ENCODE peak calls at places on chromosome 15, in six cellular contexts. C is body of pancreas, G is esophagus muscularis mucosa, P is astrocyte, T is progenitor cell of endocrine pancreas, X is MCF 10A. Y is an unnamed sample.

GRCh38 chr15:41506796-41507341 is 6.8 kb downstream of the LTK start:
- DNase-seq in X (peak), C (no peak), P (no peak), G (no peak), T (no peak), Y (no peak)

GRCh38 chr15:34993413-34993812 is 5.3 kb upstream of the ZNF770 start:
- DNase-seq in C (no peak), T (no peak), X (no peak), G (no peak), P (no peak), Y (no peak)

GRCh38 chr15:70669966-70670658 is 93.2 kb downstream of the UACA start:
- DNase-seq in X (no peak), T (no peak), C (peak), P (no peak), G (no peak), Y (no peak)

GRCh38 chr15:92624401-92624991 is 31.1 kb downstream of the FAM174B start:
- DNase-seq in G (no peak), T (no peak), X (no peak), P (peak), C (peak), Y (no peak)

GRCh38 chr15:91152896-91153581 is 53.0 kb downstream of the SV2B start:
- DNase-seq in P (no peak), X (no peak), T (no peak), G (peak), C (no peak), Y (no peak)

GRCh38 chr15:101181349-101181748 is 70.5 kb downstream of the CHSY1 start:
- DNase-seq in P (no peak), T (no peak), C (no peak), X (no peak), G (no peak), Y (no peak)

GRCh38 chr15:90744759-90745402 is 27.7 kb downstream of the BLM start:
- DNase-seq in X (no peak), G (no peak), C (no peak), P (no peak), T (no peak), Y (no peak)

GRCh38 chr15:64503197-64503596 is 42.8 kb downstream of the ZNF609 start:
- DNase-seq in X (no peak), T (no peak), P (peak), G (no peak), C (no peak), Y (no peak)

GRCh38 chr15:25737218-25737643 is 125.9 kb downstream of the ATP10A start:
- DNase-seq in T (no peak), X (no peak), P (peak), C (no peak), G (peak), Y (no peak)

GRCh38 chr15:63083541-63083940 is 38.1 kb upstream of the LACTB start:
- DNase-seq in C (no peak), T (no peak), P (no peak), G (no peak), X (no peak), Y (no peak)

GRCh38 chr15:65595960-65596359 is 15.0 kb downstream of the INTS14 start:
- DNase-seq in X (no peak), G (no peak), P (no peak), T (no peak), C (no peak), Y (no peak)

GRCh38 chr15:27872355-27872754 is 226.8 kb downstream of the OCA2 start:
- DNase-seq in X (no peak), P (no peak), C (no peak), G (peak), T (no peak), Y (no peak)

GRCh38 chr15:27696530-27696929 is 402.6 kb downstream of the OCA2 start:
- DNase-seq in G (no peak), T (no peak), C (no peak), P (no peak), X (no peak), Y (no peak)

GRCh38 chr15:47116698-47117097 is 600.6 kb upstream of the SEMA6D start:
- DNase-seq in G (no peak), T (no peak), C (no peak), P (no peak), X (no peak), Y (no peak)

GRCh38 chr15:39976291-39977274 is 42.7 kb downstream of the EIF2AK4 start:
- DNase-seq in X (no peak), T (peak), P (peak), C (peak), G (no peak), Y (peak)

GRCh38 chr15:69380100-69380725 is 33.9 kb upstream of the KIF23 start:
- DNase-seq in P (no peak), T (no peak), X (peak), G (no peak), C (no peak), Y (no peak)

GRCh38 chr15:81893182-81893833 is 152.5 kb downstream of the MEX3B start:
- DNase-seq in P (no peak), C (no peak), X (no peak), T (no peak), G (no peak), Y (no peak)

GRCh38 chr15:78996876-78997275 is 52.0 kb upstream of the CTSH start:
- DNase-seq in T (no peak), P (no peak), G (no peak), X (no peak), C (no peak), Y (no peak)

GRCh38 chr15:48806151-48806550 is 4.7 kb downstream of the CEP152 start:
- DNase-seq in G (no peak), X (no peak), P (no peak), C (no peak), T (no peak), Y (no peak)

GRCh38 chr15:52481915-52482314 is 46.8 kb downstream of the MYO5A start:
- DNase-seq in C (no peak), P (peak), T (no peak), X (no peak), G (no peak), Y (no peak)

GRCh38 chr15:41417418-41417811 is 520 bp downstream of the RTF1 start:
- DNase-seq in C (no peak), P (no peak), G (no peak), X (peak), T (peak), Y (no peak)

GRCh38 chr15:63181658-63182057 is 7.7 kb upstream of the RAB8B start:
- DNase-seq in C (no peak), G (no peak), X (no peak), P (no peak), T (no peak), Y (no peak)

GRCh38 chr15:42723068-42723467 is 13.9 kb downstream of the CDAN1 start:
- DNase-seq in T (no peak), G (no peak), P (no peak), C (no peak), X (peak), Y (no peak)

GRCh38 chr15:99744142-99744541 is 10.9 kb upstream of the LYSMD4 start:
- DNase-seq in G (no peak), T (no peak), P (no peak), C (no peak), X (no peak), Y (no peak)
- TF ChIP-seq CTCF in G (no peak), T (no peak), P (no peak), C (no peak), X (no peak), Y (no peak)

DNA sequence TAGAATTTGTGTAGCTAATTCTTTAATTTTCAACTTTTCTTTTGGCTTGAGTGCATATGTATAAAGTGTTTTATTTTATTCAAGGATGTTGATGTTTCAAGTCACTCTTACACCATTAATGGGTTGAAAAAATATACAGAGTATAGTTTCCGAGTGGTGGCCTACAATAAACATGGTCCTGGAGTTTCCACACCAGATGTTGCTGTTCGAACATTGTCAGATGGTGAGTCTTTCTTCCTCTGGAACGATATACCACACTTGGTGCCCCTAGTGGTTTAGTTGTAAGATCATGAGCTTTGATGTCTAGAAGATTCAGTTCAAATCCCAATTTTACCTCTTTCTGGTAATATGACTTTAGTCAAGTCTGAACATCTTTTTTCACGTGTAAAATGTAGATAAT is 119.3 kb downstream of the HCN4 start:
- DNase-seq in X (no peak), C (no peak), T (no peak), P (no peak), G (no peak), Y (no peak)
- TF ChIP-seq CTCF in X (no peak), C (no peak), T (peak), P (no peak), G (no peak), Y (no peak)

DNA sequence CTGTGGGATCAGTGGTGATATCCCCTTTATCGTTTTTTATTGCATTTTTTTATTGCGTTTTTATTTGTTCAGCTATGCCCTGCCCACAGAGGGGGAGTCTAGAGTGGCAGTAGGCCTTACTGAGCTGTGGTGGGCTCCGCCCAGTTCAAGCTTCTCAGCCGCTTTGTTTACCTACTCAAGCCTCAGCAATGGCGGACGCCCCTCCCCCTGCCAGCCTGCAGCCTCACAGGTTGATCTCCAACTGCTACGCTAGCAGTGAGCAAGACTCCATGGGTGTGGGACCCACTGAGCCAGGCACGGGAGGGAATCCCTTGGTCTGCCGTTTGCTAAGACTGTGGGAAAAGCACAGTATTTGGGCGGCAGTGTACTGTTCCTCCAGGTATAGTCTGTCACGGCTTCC is 500.6 kb upstream of the MCTP2 start:
- DNase-seq in T (no peak), G (no peak), P (no peak), X (no peak), C (no peak), Y (no peak)
- TF ChIP-seq CTCF in T (no peak), G (no peak), P (no peak), X (no peak), C (no peak), Y (no peak)

DNA sequence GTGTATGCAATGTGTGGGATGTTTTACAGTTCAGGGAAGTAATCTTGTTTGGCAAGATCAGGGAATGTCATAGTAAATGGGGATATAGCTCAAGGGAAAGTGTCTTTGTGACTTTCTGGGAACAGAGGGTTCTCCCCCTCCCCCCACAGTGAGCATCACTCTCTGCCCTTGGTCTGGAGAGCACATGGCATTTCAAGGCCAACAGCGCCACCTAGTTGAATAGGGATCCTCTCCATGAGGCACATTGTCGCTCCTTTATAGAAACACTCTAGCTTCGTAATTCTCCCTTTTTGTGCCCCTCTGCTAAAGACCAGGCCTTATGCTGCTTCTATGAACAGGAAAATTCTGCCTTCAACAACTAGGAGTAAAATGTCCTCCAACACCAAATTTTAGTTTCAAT is 37.1 kb upstream of the ARNT2 start:
- DNase-seq in T (no peak), X (peak), C (no peak), G (no peak), P (no peak), Y (no peak)
- TF ChIP-seq CTCF in T (no peak), X (peak), C (no peak), G (no peak), P (no peak), Y (no peak)

GRCh38 chr15:50148362-50148963 is 29.4 kb upstream of the ATP8B4 start:
- DNase-seq in P (peak), X (peak), G (no peak), C (no peak), T (no peak), Y (no peak)
- TF ChIP-seq CTCF in P (peak), X (peak), G (no peak), C (no peak), T (peak), Y (peak)

GRCh38 chr15:50886139-50886467 is 22.4 kb upstream of the AP4E1 start:
- DNase-seq in X (no peak), T (no peak), C (no peak), G (no peak), P (no peak), Y (no peak)
- TF ChIP-seq CTCF in X (no peak), T (no peak), C (no peak), G (no peak), P (no peak), Y (no peak)